ENCODE peak calls at places on chromosomes 7 and 10, in ten cellular contexts. O is K562, S is IMR-90, C is fibroblast of lung, P is adipocyte, N is GM23248, V is NT2/D1, R is keratinocyte, M is neuronal stem cell, U is neural progenitor cell. X is an unnamed sample.

GRCh38 chr10:119190353-119190752 is 11.7 kb upstream of the PRDX3 start:
- DNase-seq in O (no peak), S (peak; percentile 99), C (peak; percentile 84), P (peak; percentile 85), N (peak; percentile 98), V (no peak), R (peak; percentile 98), M (no peak), U (peak; percentile 48), X (no peak)

GRCh38 chr10:73590881-73591577 is at the start of gene USP54:
- DNase-seq in O (peak; percentile 68), S (peak; percentile 52), C (peak; percentile 44), P (peak; percentile 50), N (peak; percentile 60), V (peak; percentile 59), R (no peak), M (peak; percentile 48), U (peak; percentile 69), X (no peak)

GRCh38 chr7:18429547-18429946 is 66.0 kb upstream of the HDAC9 start:
- DNase-seq in O (no peak), S (peak; percentile 70), C (peak; percentile 50), P (peak; percentile 66), N (peak; percentile 68), V (no peak), R (no peak), M (no peak), U (no peak), X (no peak)

GRCh38 chr7:37027557-37028341 is 303.5 kb upstream of the AOAH start:
- DNase-seq in O (no peak), S (no peak), C (peak; percentile 2), P (no peak), N (no peak), V (no peak), R (no peak), M (no peak), U (no peak), X (no peak)

GRCh38 chr7:68729361-68729760 is 868.9 kb upstream of the AUTS2 start:
- DNase-seq in O (no peak), S (no peak), C (no peak), P (no peak), N (no peak), V (no peak), R (no peak), M (no peak), U (peak; percentile 14), X (peak; percentile 59)

GRCh38 chr7:73650524-73650923 is 17.1 kb upstream of the VPS37D start:
- DNase-seq in O (no peak), S (no peak), C (no peak), P (no peak), N (no peak), V (no peak), R (no peak), M (no peak), U (no peak), X (no peak)

GRCh38 chr10:113854019-113854756 is at the start of the genes DCLRE1A and NHLRC2:
- DNase-seq in O (peak; percentile 59), S (peak; percentile 75), C (peak; percentile 89), P (peak; percentile 90), N (peak; percentile 90), V (peak; percentile 51), R (no peak), M (peak; percentile 83), U (peak; percentile 88), X (peak; percentile 93)

GRCh38 chr10:1607466-1607865 is 129.9 kb downstream of the ADARB2 start:
- DNase-seq in O (no peak), S (no peak), C (no peak), P (no peak), N (no peak), V (no peak), R (no peak), M (no peak), U (no peak), X (no peak)

GRCh38 chr7:29330136-29330535 is 135.6 kb downstream of the CHN2 start:
- DNase-seq in O (no peak), S (no peak), C (no peak), P (no peak), N (no peak), V (no peak), R (no peak), M (no peak), U (no peak), X (no peak)

GRCh38 chr7:98251251-98251843 is 685 bp downstream of the TECPR1 start:
- DNase-seq in O (peak; percentile 39), S (no peak), C (peak; percentile 23), P (peak; percentile 38), N (peak; percentile 53), V (no peak), R (no peak), M (no peak), U (no peak), X (peak; percentile 57)

GRCh38 chr10:49645417-49646255 is 31.8 kb downstream of the CHAT start:
- DNase-seq in O (no peak), S (no peak), C (no peak), P (no peak), N (no peak), V (no peak), R (no peak), M (no peak), U (peak; percentile 7), X (no peak)

GRCh38 chr10:6070647-6071046 is 8.5 kb upstream of the IL2RA start:
- DNase-seq in O (no peak), S (no peak), C (no peak), P (no peak), N (peak; percentile 23), V (no peak), R (no peak), M (no peak), U (no peak), X (no peak)

GRCh38 chr10:77619964-77620703 is 17.5 kb downstream of the KCNMA1 start:
- DNase-seq in O (no peak), S (no peak), C (no peak), P (no peak), N (no peak), V (no peak), R (no peak), M (no peak), U (no peak), X (no peak)

GRCh38 chr10:93220315-93221170 is 146.8 kb downstream of the CYP26A1 start:
- DNase-seq in O (peak; percentile 35), S (no peak), C (no peak), P (no peak), N (no peak), V (no peak), R (no peak), M (no peak), U (no peak), X (no peak)

DNA sequence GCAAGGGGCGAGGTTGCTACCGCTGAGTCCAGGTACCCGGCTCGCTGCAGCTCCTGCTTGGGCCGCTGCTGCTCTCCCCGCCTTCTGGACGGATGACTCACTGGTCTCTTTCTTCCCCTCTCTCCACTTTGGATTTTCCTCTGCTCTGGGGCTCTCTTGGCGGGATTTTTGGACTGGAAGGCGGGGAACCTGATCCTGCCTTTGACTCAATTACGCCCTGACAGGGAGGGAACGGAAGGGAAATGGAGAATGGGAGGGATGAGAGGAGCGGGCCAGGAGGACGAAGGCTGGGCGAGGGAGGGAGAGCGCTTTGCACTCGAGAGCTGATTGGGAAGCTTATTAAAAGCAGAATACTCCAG is at the start of gene PTN:
- DNase-seq in O (no peak), S (peak; percentile 79), C (peak; percentile 65), P (peak; percentile 72), N (peak; percentile 74), V (peak; percentile 54), R (no peak), M (peak; percentile 78), U (peak; percentile 79), X (no peak)
- H3K4me3 ChIP-seq in O (no peak within 1 kb of the TSS), S (peak within 1 kb of the TSS; percentile 79), C (peak within 1 kb of the TSS; percentile 70), P (peak within 1 kb of the TSS; percentile 75), N (peak within 1 kb of the TSS; percentile 76), V (peak within 1 kb of the TSS; percentile 56), R (no peak within 1 kb of the TSS), M (peak within 1 kb of the TSS; percentile 83), U (peak within 1 kb of the TSS; percentile 76), X (no peak within 1 kb of the TSS)

GRCh38 chr10:11898372-11899066 is 75.4 kb downstream of the PROSER2 start:
- DNase-seq in O (peak; percentile 96), S (peak; percentile 30), C (peak; percentile 7), P (no peak), N (no peak), V (no peak), R (no peak), M (no peak), U (no peak), X (no peak)
- H3K27me3 ChIP-seq in O (no peaks in the 10 kb centered on the region), S (no peaks in the 10 kb centered on the region), C (no peaks in the 10 kb centered on the region), P (peaks cover 15% of the 10 kb centered on the region), N (no peaks in the 10 kb centered on the region), V (no peaks in the 10 kb centered on the region), R (no peaks in the 10 kb centered on the region), M (no peaks in the 10 kb centered on the region), U (no peaks in the 10 kb centered on the region), X (no peaks in the 10 kb centered on the region)

GRCh38 chr7:150660939-150661613 is 24.4 kb upstream of the GIMAP2 start:
- DNase-seq in O (no peak), S (no peak), C (no peak), P (no peak), N (no peak), V (no peak), R (no peak), M (no peak), U (no peak), X (no peak)
- H3K9ac ChIP-seq in O (no peak overlapping the region), S (no peak overlapping the region), C (no peak overlapping the region), P (no peak overlapping the region), N (no peak overlapping the region), V (no peak overlapping the region), R (no peak overlapping the region), M (no peak overlapping the region), U (no peak overlapping the region), X (no peak overlapping the region)

GRCh38 chr10:130808686-130809085 is 502.8 kb downstream of the TCERG1L start:
- DNase-seq in O (no peak), S (no peak), C (no peak), P (no peak), N (no peak), V (no peak), R (no peak), M (no peak), U (no peak), X (no peak)

GRCh38 chr10:130807096-130807495 is 504.4 kb downstream of the TCERG1L start:
- DNase-seq in O (no peak), S (no peak), C (no peak), P (no peak), N (no peak), V (no peak), R (no peak), M (no peak), U (no peak), X (no peak)

GRCh38 chr10:130808243-130808642 is 503.3 kb downstream of the TCERG1L start:
- DNase-seq in O (no peak), S (no peak), C (no peak), P (no peak), N (no peak), V (no peak), R (no peak), M (no peak), U (no peak), X (no peak)

GRCh38 chr10:130806426-130806825 is 505.1 kb downstream of the TCERG1L start:
- DNase-seq in O (no peak), S (no peak), C (no peak), P (no peak), N (no peak), V (no peak), R (no peak), M (no peak), U (no peak), X (no peak)

DNA sequence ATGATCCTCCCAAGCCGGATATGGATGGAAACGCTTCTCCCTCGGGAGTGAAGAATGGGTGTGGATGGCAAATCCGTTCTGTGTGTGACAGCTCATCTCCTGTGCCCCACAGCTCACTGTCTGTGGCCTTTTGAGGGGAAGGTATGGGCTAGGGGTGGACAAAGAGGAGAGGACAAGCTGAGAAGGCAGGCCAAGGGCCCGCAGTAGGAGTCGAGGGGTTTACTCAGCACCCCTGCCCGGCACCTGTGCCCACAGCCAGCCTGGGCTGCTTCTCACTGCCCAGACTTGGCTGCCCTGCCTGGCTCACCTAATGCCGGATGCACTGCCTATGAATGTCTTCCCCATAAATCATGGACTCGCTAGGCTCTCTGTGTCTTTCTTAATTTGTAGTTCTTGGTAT is 503.8 kb downstream of the TCERG1L start:
- DNase-seq in O (no peak), S (no peak), C (no peak), P (no peak), N (no peak), V (no peak), R (no peak), M (no peak), U (no peak), X (no peak)
- H3K4me3 ChIP-seq in O (no peak overlapping the region), S (no peak overlapping the region), C (no peak overlapping the region), P (no peak overlapping the region), N (no peak overlapping the region), V (no peak overlapping the region), R (no peak overlapping the region), M (no peak overlapping the region), U (no peak overlapping the region), X (no peak overlapping the region)

X was measured in Karpas-422.